ENCODE peak calls at places on chromosome 5, in ten cellular contexts. One of them, this sample, is unnamed.

GRCh38 chr5:37710965-37711364 is 128.9 kb downstream of the GDNF start:
- DNase-seq in astrocyte of the hippocampus: peak
- DNase-seq in cerebellum: no peak
- DNase-seq in EH: peak
- DNase-seq in psoas muscle: no peak
- DNase-seq in left lobe of liver: no peak
- DNase-seq in A549: no peak
- DNase-seq in PC-3: peak
- DNase-seq in stimulated activated naive CD4-positive, alpha-beta T cell: no peak
- DNase-seq in transverse colon: no peak
- DNase-seq in this sample: no peak

GRCh38 chr5:58505502-58505901 is 14.3 kb downstream of the GAPT start:
- DNase-seq in astrocyte of the hippocampus: no peak
- DNase-seq in cerebellum: no peak
- DNase-seq in EH: no peak
- DNase-seq in psoas muscle: no peak
- DNase-seq in left lobe of liver: no peak
- DNase-seq in A549: no peak
- DNase-seq in PC-3: no peak
- DNase-seq in stimulated activated naive CD4-positive, alpha-beta T cell: no peak
- DNase-seq in transverse colon: no peak
- DNase-seq in this sample: no peak

GRCh38 chr5:78720997-78721396 is 72.4 kb upstream of the LHFPL2 start:
- DNase-seq in astrocyte of the hippocampus: no peak
- DNase-seq in cerebellum: no peak
- DNase-seq in EH: no peak
- DNase-seq in psoas muscle: no peak
- DNase-seq in left lobe of liver: no peak
- DNase-seq in A549: no peak
- DNase-seq in PC-3: peak
- DNase-seq in stimulated activated naive CD4-positive, alpha-beta T cell: no peak
- DNase-seq in transverse colon: no peak
- DNase-seq in this sample: no peak

GRCh38 chr5:112642885-112643284 is 94.8 kb upstream of the APC start:
- DNase-seq in astrocyte of the hippocampus: peak
- DNase-seq in cerebellum: no peak
- DNase-seq in EH: peak
- DNase-seq in psoas muscle: no peak
- DNase-seq in left lobe of liver: no peak
- DNase-seq in A549: no peak
- DNase-seq in PC-3: no peak
- DNase-seq in stimulated activated naive CD4-positive, alpha-beta T cell: no peak
- DNase-seq in transverse colon: no peak
- DNase-seq in this sample: no peak

GRCh38 chr5:159899067-159900049 is 16.9 kb upstream of the ADRA1B start:
- DNase-seq in astrocyte of the hippocampus: peak
- DNase-seq in cerebellum: no peak
- DNase-seq in EH: peak
- DNase-seq in psoas muscle: no peak
- DNase-seq in left lobe of liver: no peak
- DNase-seq in A549: no peak
- DNase-seq in PC-3: peak
- DNase-seq in stimulated activated naive CD4-positive, alpha-beta T cell: no peak
- DNase-seq in transverse colon: no peak
- DNase-seq in this sample: no peak

GRCh38 chr5:36366883-36367282 is 65.2 kb upstream of the RANBP3L start:
- DNase-seq in astrocyte of the hippocampus: peak
- DNase-seq in cerebellum: no peak
- DNase-seq in EH: peak
- DNase-seq in psoas muscle: no peak
- DNase-seq in left lobe of liver: no peak
- DNase-seq in A549: no peak
- DNase-seq in PC-3: peak
- DNase-seq in stimulated activated naive CD4-positive, alpha-beta T cell: no peak
- DNase-seq in transverse colon: no peak
- DNase-seq in this sample: no peak

GRCh38 chr5:23026252-23027170 is 173.4 kb upstream of the CDH12 start:
- DNase-seq in astrocyte of the hippocampus: no peak
- DNase-seq in cerebellum: no peak
- DNase-seq in EH: no peak
- DNase-seq in psoas muscle: no peak
- DNase-seq in left lobe of liver: no peak
- DNase-seq in A549: no peak
- DNase-seq in PC-3: no peak
- DNase-seq in stimulated activated naive CD4-positive, alpha-beta T cell: no peak
- DNase-seq in transverse colon: no peak
- DNase-seq in this sample: no peak

GRCh38 chr5:61768692-61769281 is 436.7 kb downstream of the ZSWIM6 start:
- DNase-seq in astrocyte of the hippocampus: peak
- DNase-seq in cerebellum: no peak
- DNase-seq in EH: peak
- DNase-seq in psoas muscle: no peak
- DNase-seq in left lobe of liver: no peak
- DNase-seq in A549: peak
- DNase-seq in PC-3: peak
- DNase-seq in stimulated activated naive CD4-positive, alpha-beta T cell: no peak
- DNase-seq in transverse colon: peak
- DNase-seq in this sample: peak

GRCh38 chr5:42808888-42809611 is 2.6 kb downstream of the SELENOP start:
- DNase-seq in astrocyte of the hippocampus: no peak
- DNase-seq in cerebellum: no peak
- DNase-seq in EH: no peak
- DNase-seq in psoas muscle: no peak
- DNase-seq in left lobe of liver: no peak
- DNase-seq in A549: no peak
- DNase-seq in PC-3: no peak
- DNase-seq in stimulated activated naive CD4-positive, alpha-beta T cell: no peak
- DNase-seq in transverse colon: no peak
- DNase-seq in this sample: no peak

GRCh38 chr5:153960269-153961215 is 78.2 kb downstream of the FAM114A2 start:
- DNase-seq in astrocyte of the hippocampus: no peak
- DNase-seq in cerebellum: no peak
- DNase-seq in EH: peak
- DNase-seq in psoas muscle: no peak
- DNase-seq in left lobe of liver: no peak
- DNase-seq in A549: no peak
- DNase-seq in PC-3: no peak
- DNase-seq in stimulated activated naive CD4-positive, alpha-beta T cell: no peak
- DNase-seq in transverse colon: no peak
- DNase-seq in this sample: no peak

GRCh38 chr5:87069974-87070608 is 197.6 kb upstream of the RASA1 start:
- DNase-seq in astrocyte of the hippocampus: peak
- DNase-seq in cerebellum: no peak
- DNase-seq in EH: peak
- DNase-seq in psoas muscle: no peak
- DNase-seq in left lobe of liver: no peak
- DNase-seq in A549: no peak
- DNase-seq in PC-3: peak
- DNase-seq in stimulated activated naive CD4-positive, alpha-beta T cell: no peak
- DNase-seq in transverse colon: peak
- DNase-seq in this sample: no peak

GRCh38 chr5:67879619-67880357 is 335.8 kb upstream of the PIK3R1 start:
- DNase-seq in astrocyte of the hippocampus: peak
- DNase-seq in cerebellum: no peak
- DNase-seq in EH: peak
- DNase-seq in psoas muscle: no peak
- DNase-seq in left lobe of liver: no peak
- DNase-seq in A549: no peak
- DNase-seq in PC-3: no peak
- DNase-seq in stimulated activated naive CD4-positive, alpha-beta T cell: no peak
- DNase-seq in transverse colon: no peak
- DNase-seq in this sample: no peak

GRCh38 chr5:84382363-84383295 is 2.1 kb downstream of the EDIL3 start:
- DNase-seq in astrocyte of the hippocampus: peak
- DNase-seq in cerebellum: peak
- DNase-seq in EH: no peak
- DNase-seq in psoas muscle: peak
- DNase-seq in left lobe of liver: no peak
- DNase-seq in A549: no peak
- DNase-seq in PC-3: no peak
- DNase-seq in stimulated activated naive CD4-positive, alpha-beta T cell: no peak
- DNase-seq in transverse colon: peak
- DNase-seq in this sample: peak

GRCh38 chr5:172503925-172504730 is 49.8 kb upstream of the SH3PXD2B start:
- DNase-seq in astrocyte of the hippocampus: no peak
- DNase-seq in cerebellum: no peak
- DNase-seq in EH: no peak
- DNase-seq in psoas muscle: peak
- DNase-seq in left lobe of liver: peak
- DNase-seq in A549: no peak
- DNase-seq in PC-3: no peak
- DNase-seq in stimulated activated naive CD4-positive, alpha-beta T cell: no peak
- DNase-seq in transverse colon: peak
- DNase-seq in this sample: no peak

This sample was measured in right lobe of liver.